ENCODE peak calls at places on chromosomes 13 and 19, in four cellular contexts. One of them, this sample, is unnamed.

GRCh38 chr19:41205995-41206394 is 13.0 kb downstream of the CYP2S1 start:
- ATAC-seq in HCT116: no peak
- ATAC-seq in HepG2: no peak
- ATAC-seq in upper lobe of left lung: no peak
- ATAC-seq in this sample: no peak

GRCh38 chr19:38929929-38930775 is at the start of gene SARS2:
- ATAC-seq in HCT116: peak; percentile 73
- ATAC-seq in HepG2: peak; percentile 46
- ATAC-seq in upper lobe of left lung: peak; percentile 96
- ATAC-seq in this sample: peak; percentile 92

GRCh38 chr19:10624585-10624984 is 768 bp upstream of the SLC44A2 start:
- ATAC-seq in HCT116: peak; percentile 15
- ATAC-seq in HepG2: no peak
- ATAC-seq in upper lobe of left lung: peak; percentile 2
- ATAC-seq in this sample: no peak

GRCh38 chr19:17616961-17617806 is 61.7 kb downstream of the COLGALT1 start:
- ATAC-seq in HCT116: peak; percentile 73
- ATAC-seq in HepG2: peak; percentile 41
- ATAC-seq in upper lobe of left lung: no peak
- ATAC-seq in this sample: no peak

GRCh38 chr19:58351558-58351878 is 1.8 kb downstream of the A1BG start:
- ATAC-seq in HCT116: no peak
- ATAC-seq in HepG2: no peak
- ATAC-seq in upper lobe of left lung: no peak
- ATAC-seq in this sample: no peak

GRCh38 chr19:42037649-42038048 is 32.4 kb downstream of the GRIK5 start:
- ATAC-seq in HCT116: no peak
- ATAC-seq in HepG2: no peak
- ATAC-seq in upper lobe of left lung: no peak
- ATAC-seq in this sample: no peak

GRCh38 chr19:33345163-33345562 is 28.3 kb upstream of the CEBPG start:
- ATAC-seq in HCT116: no peak
- ATAC-seq in HepG2: no peak
- ATAC-seq in upper lobe of left lung: no peak
- ATAC-seq in this sample: no peak

GRCh38 chr19:2736550-2737190 is 3.1 kb downstream of the SLC39A3 start:
- ATAC-seq in HCT116: no peak
- ATAC-seq in HepG2: no peak
- ATAC-seq in upper lobe of left lung: no peak
- ATAC-seq in this sample: no peak

GRCh38 chr13:51999525-51999924 is 11.7 kb downstream of the ATP7B start:
- ATAC-seq in HCT116: no peak
- ATAC-seq in HepG2: no peak
- ATAC-seq in upper lobe of left lung: peak; percentile 16
- ATAC-seq in this sample: peak; percentile 46

GRCh38 chr19:16654151-16654550 is 5.8 kb downstream of the SMIM7 start:
- ATAC-seq in HCT116: peak; percentile 84
- ATAC-seq in HepG2: peak; percentile 64
- ATAC-seq in upper lobe of left lung: no peak
- ATAC-seq in this sample: no peak

DNA sequence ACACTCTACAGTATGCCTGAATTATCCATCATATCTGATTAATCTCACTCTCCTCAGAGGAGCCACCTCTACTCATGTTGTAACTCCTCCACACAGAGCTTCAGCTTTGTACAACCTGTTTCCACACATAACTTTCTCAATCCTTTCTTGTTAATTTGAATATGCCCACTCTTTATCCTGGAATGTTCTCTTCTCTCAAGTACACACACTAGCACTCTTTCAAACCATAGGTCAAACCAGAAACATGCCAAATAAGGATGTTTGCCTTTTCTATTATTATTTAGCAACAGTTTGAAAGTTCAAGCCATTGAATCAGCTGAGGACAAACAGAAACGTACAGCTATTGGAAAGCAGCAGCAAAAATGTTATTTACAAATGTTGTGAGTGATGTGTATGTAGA is 110.3 kb downstream of the MIPEP start:
- ATAC-seq in HCT116: no peak
- ATAC-seq in HepG2: peak; percentile 100
- ATAC-seq in upper lobe of left lung: peak; percentile 67
- ATAC-seq in this sample: peak; percentile 28
- TF ChIP-seq POLR2AphosphoS5 in HCT116: no peak
- TF ChIP-seq POLR2AphosphoS5 in HepG2: no peak
- TF ChIP-seq POLR2AphosphoS5 in upper lobe of left lung: peak; percentile 58
- TF ChIP-seq POLR2AphosphoS5 in this sample: peak; percentile 58

GRCh38 chr19:752652-753517 is 2.0 kb downstream of the MISP start:
- ATAC-seq in HCT116: peak; percentile 70
- ATAC-seq in HepG2: peak; percentile 76
- ATAC-seq in upper lobe of left lung: peak; percentile 73
- ATAC-seq in this sample: peak; percentile 64
- TF ChIP-seq POLR2AphosphoS5 in HCT116: peak; percentile 30
- TF ChIP-seq POLR2AphosphoS5 in HepG2: no peak
- TF ChIP-seq POLR2AphosphoS5 in upper lobe of left lung: no peak
- TF ChIP-seq POLR2AphosphoS5 in this sample: no peak

DNA sequence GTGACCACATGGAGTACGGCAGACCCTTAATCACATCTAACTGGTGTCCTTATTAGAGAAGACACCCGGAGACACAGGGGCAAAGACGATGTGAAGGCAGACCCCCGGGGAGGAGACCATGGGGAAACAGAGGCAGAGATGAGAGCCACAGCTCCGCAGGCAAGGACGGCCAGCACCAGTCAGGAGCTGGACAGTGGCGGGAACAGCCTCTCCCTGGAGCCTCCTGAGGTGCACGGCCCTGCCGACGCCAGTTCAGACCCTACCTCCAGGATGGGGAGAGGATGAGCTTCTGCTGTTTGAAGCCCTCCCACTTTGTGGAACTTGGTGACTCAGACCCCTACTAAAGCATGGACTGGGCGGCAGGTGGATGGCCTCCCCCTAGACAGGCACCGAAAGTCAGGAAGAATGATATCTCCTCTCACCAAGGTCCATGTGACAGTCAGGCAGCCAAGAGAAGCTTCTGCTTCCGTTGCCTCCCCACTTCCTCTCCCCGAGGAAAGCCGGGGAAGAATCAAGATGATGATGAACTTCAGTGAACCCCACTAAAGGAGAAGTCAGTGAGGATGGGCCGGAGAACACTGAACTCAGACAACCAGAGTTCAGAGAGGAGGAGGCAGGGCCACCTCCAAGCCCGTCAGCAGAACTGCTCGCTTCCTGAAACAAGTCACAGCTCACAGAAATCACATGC is 25.4 kb downstream of the RAB20 start:
- ATAC-seq in HCT116: no peak
- ATAC-seq in HepG2: no peak
- ATAC-seq in upper lobe of left lung: peak; percentile 88
- ATAC-seq in this sample: peak; percentile 73
- TF ChIP-seq POLR2AphosphoS5 in HCT116: no peak
- TF ChIP-seq POLR2AphosphoS5 in HepG2: no peak
- TF ChIP-seq POLR2AphosphoS5 in upper lobe of left lung: no peak
- TF ChIP-seq POLR2AphosphoS5 in this sample: no peak

GRCh38 chr19:48330012-48330681 is 4.8 kb downstream of the EMP3 start:
- ATAC-seq in HCT116: no peak
- ATAC-seq in HepG2: no peak
- ATAC-seq in upper lobe of left lung: no peak
- ATAC-seq in this sample: no peak

GRCh38 chr19:48329167-48329891 is 4.0 kb downstream of the EMP3 start:
- ATAC-seq in HCT116: no peak
- ATAC-seq in HepG2: no peak
- ATAC-seq in upper lobe of left lung: no peak
- ATAC-seq in this sample: no peak

GRCh38 chr19:48332351-48332661 is 7.0 kb downstream of the EMP3 start:
- ATAC-seq in HCT116: no peak
- ATAC-seq in HepG2: no peak
- ATAC-seq in upper lobe of left lung: no peak
- ATAC-seq in this sample: no peak

GRCh38 chr19:48332662-48333466 is 7.5 kb downstream of the EMP3 start:
- ATAC-seq in HCT116: peak; percentile 79
- ATAC-seq in HepG2: peak; percentile 93
- ATAC-seq in upper lobe of left lung: peak; percentile 89
- ATAC-seq in this sample: peak; percentile 82

DNA sequence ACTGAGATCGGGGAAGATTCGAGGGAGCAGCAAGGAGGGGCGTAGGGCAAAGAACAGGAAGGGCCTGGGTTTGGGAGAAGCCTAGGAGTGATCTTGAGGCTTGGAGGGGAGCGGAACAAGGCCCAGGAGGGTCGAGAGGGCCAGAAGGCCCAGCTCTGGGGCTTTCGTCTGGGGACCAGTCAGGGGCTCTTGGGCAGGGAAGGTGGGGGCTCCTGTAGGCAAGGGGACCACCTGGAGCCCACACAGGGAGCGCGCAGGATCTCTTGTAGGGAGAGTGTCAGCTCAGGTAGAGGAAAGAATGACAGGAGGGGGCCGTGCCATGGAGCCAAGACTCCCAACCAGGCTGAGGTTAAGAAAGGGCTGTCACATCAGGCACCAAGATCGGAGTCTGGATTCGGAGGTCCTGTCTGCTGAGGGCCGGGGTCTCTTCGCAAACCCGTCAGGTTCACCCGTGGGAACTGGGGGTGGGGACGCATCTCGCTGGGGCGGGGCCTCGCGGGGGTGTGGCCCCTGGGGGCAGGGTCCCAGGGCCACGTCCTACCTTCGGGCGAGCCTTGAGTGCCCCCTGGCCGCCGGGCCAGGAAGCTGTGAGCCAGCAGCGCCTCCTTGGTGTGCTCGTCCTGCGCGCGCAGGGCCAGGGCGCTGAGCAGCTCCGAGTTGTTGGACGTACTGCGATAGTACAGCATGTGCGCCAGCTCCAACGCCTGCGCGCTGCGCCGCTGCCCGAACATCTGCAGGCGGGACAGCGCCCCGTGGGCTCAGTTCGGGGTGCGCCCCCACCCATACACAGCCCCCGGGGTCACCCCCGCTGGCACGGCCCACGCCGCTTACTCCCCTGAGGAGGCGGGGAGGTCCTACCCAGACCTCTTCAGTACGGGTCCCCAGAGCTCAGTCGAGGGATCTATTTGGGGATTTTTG is 8.4 kb downstream of the EMP3 start:
- ATAC-seq in HCT116: peak; percentile 84
- ATAC-seq in HepG2: peak; percentile 8
- ATAC-seq in upper lobe of left lung: peak; percentile 95
- ATAC-seq in this sample: peak; percentile 88
- TF ChIP-seq POLR2AphosphoS5 in HCT116: peak; percentile 81
- TF ChIP-seq POLR2AphosphoS5 in HepG2: no peak
- TF ChIP-seq POLR2AphosphoS5 in upper lobe of left lung: peak; percentile 69
- TF ChIP-seq POLR2AphosphoS5 in this sample: peak; percentile 49

GRCh38 chr13:86841264-86841663 is 829.9 kb upstream of the SLITRK5 start:
- ATAC-seq in HCT116: no peak
- ATAC-seq in HepG2: no peak
- ATAC-seq in upper lobe of left lung: no peak
- ATAC-seq in this sample: no peak

GRCh38 chr13:86848716-86849115 is 822.5 kb upstream of the SLITRK5 start:
- ATAC-seq in HCT116: no peak
- ATAC-seq in HepG2: no peak
- ATAC-seq in upper lobe of left lung: no peak
- ATAC-seq in this sample: no peak

GRCh38 chr13:86840250-86841191 is 830.6 kb upstream of the SLITRK5 start:
- ATAC-seq in HCT116: no peak
- ATAC-seq in HepG2: peak; percentile 81
- ATAC-seq in upper lobe of left lung: peak; percentile 43
- ATAC-seq in this sample: peak; percentile 46

GRCh38 chr13:86846501-86846900 is 824.7 kb upstream of the SLITRK5 start:
- ATAC-seq in HCT116: no peak
- ATAC-seq in HepG2: no peak
- ATAC-seq in upper lobe of left lung: no peak
- ATAC-seq in this sample: no peak
- TF ChIP-seq POLR2AphosphoS5 in HCT116: no peak
- TF ChIP-seq POLR2AphosphoS5 in HepG2: no peak
- TF ChIP-seq POLR2AphosphoS5 in upper lobe of left lung: no peak
- TF ChIP-seq POLR2AphosphoS5 in this sample: no peak

This sample was measured in gastroesophageal sphincter.